ENCODE peak calls at places on chromosome 14, in four cellular contexts. Y is activated effector memory CD4-positive, alpha-beta T cell treated with Interleukin-2 at 50 U/mL for 16 hours; Q is lung; Z is GM10248. F is an unnamed sample.

GRCh38 chr14:65972346-65972745 is 513.8 kb upstream of the CCDC196 start:
- DNase-seq in Y (no peak), Q (no peak), Z (no peak), F (no peak)

GRCh38 chr14:68397827-68398226 is 395.0 kb downstream of the ZFP36L1 start:
- DNase-seq in Y (no peak), Q (no peak), Z (no peak), F (no peak)

GRCh38 chr14:37399517-37399916 is 195.5 kb downstream of the FOXA1 start:
- DNase-seq in Y (no peak), Q (no peak), Z (no peak), F (no peak)

GRCh38 chr14:58098507-58098906 is 53.5 kb downstream of the ARMH4 start:
- DNase-seq in Y (no peak), Q (no peak), Z (no peak), F (no peak)

GRCh38 chr14:26855051-26855753 is 257.4 kb upstream of the NOVA1 start:
- DNase-seq in Y (no peak), Q (no peak), Z (no peak), F (no peak)

GRCh38 chr14:76227450-76228050 is 75.8 kb downstream of the GPATCH2L start:
- DNase-seq in Y (no peak), Q (no peak), Z (no peak), F (no peak)

GRCh38 chr14:64510825-64511679 is 6.5 kb downstream of the ZBTB1 start:
- DNase-seq in Y (peak; percentile 40), Q (peak; percentile 65), Z (peak; percentile 31), F (no peak)

GRCh38 chr14:25400607-25401206 is 350.8 kb upstream of the STXBP6 start:
- DNase-seq in Y (no peak), Q (peak; percentile 33), Z (no peak), F (no peak)

GRCh38 chr14:23535943-23536342 is 15.6 kb downstream of the ZFHX2 start:
- DNase-seq in Y (no peak), Q (no peak), Z (no peak), F (no peak)

GRCh38 chr14:93059917-93060545 is 55.7 kb downstream of the ITPK1 start:
- DNase-seq in Y (no peak), Q (no peak), Z (no peak), F (no peak)

GRCh38 chr14:92400579-92401444 is 77.8 kb downstream of the SLC24A4 start:
- DNase-seq in Y (no peak), Q (no peak), Z (peak; percentile 50), F (no peak)

GRCh38 chr14:54147285-54147684 is 190.7 kb upstream of the BMP4 start:
- DNase-seq in Y (no peak), Q (no peak), Z (no peak), F (no peak)

GRCh38 chr14:22566845-22567244 is 22.2 kb downstream of the DAD1 start:
- DNase-seq in Y (no peak), Q (no peak), Z (no peak), F (no peak)

GRCh38 chr14:98371141-98371540 is 900.9 kb downstream of the BCL11B start:
- DNase-seq in Y (no peak), Q (no peak), Z (no peak), F (no peak)